ENCODE peak calls at places on chromosomes 5 and 9, in four cellular contexts. P is K562, W is HCT116, T is HepG2. X is an unnamed sample.
A peak's percentile ranks its signal among the peaks of the same experiment; 100 is the strongest.

GRCh38 chr5:59769041-59769360 is 124.5 kb downstream of the PDE4D start:
- DNase-seq in P (no peak), W (no peak), T (no peak), X (no peak)

GRCh38 chr5:160011471-160011870 is 2.5 kb downstream of the TTC1 start:
- DNase-seq in W (no peak), P (no peak), T (no peak), X (no peak)

GRCh38 chr5:136036991-136037705 is 8.4 kb downstream of the TGFBI start:
- DNase-seq in P (no peak), W (no peak), T (no peak), X (no peak)

GRCh38 chr9:105957830-105958229 is 263.5 kb downstream of the TMEM38B start:
- DNase-seq in W (no peak), T (no peak), P (no peak), X (peak; percentile 84)

GRCh38 chr9:93125331-93125894 is 8.6 kb downstream of the NINJ1 start:
- DNase-seq in P (no peak), W (no peak), T (no peak), X (no peak)

GRCh38 chr5:72472666-72473422 is 34.4 kb downstream of the ZNF366 start:
- DNase-seq in T (no peak), P (peak; percentile 22), W (no peak), X (no peak)

GRCh38 chr9:98572054-98572627 is 136.6 kb downstream of the GABBR2 start:
- DNase-seq in W (no peak), T (no peak), P (no peak), X (no peak)

GRCh38 chr5:107376546-107377276 is 294.0 kb downstream of the EFNA5 start:
- DNase-seq in W (no peak), T (no peak), P (no peak), X (no peak)

GRCh38 chr5:102451082-102451481 is 47.7 kb downstream of the SLCO6A1 start:
- DNase-seq in T (no peak), W (no peak), P (no peak), X (no peak)

GRCh38 chr5:137888875-137889759 is at the start of gene PKD2L2:
- DNase-seq in T (no peak), W (no peak), P (peak; percentile 94), X (peak; percentile 43)

GRCh38 chr5:137891849-137892248 is 2.6 kb downstream of the PKD2L2 start:
- DNase-seq in T (peak; percentile 7), W (no peak), P (peak; percentile 22), X (no peak)

GRCh38 chr5:137887831-137888230 is 1.4 kb upstream of the PKD2L2 start:
- DNase-seq in P (no peak), T (no peak), W (no peak), X (no peak)

GRCh38 chr5:137890850-137891249 is 1.6 kb downstream of the PKD2L2 start:
- DNase-seq in P (no peak), T (peak; percentile 58), W (no peak), X (no peak)

DNA sequence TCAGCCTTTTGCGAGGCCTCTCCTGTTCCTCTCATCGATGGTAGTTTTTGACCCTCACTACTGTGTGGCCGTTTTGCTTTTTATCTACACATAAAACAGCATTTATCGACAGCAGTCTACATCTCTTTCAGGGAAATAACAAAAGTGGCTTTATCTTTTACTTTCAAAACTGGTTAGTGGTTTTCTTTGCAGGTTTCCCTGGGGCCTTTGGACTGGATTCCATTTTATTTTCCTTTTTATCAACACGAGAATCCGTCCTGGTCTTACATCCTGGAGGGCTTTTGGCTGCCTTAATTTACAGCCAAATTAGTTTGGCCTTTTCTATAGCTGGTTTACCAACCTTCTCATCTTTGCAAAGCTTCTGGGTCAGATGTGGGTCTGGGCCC is 775 bp upstream of the PKD2L2 start:
- DNase-seq in P (peak; percentile 36), T (no peak), W (no peak), X (no peak)
- H3K9ac ChIP-seq in P (peak overlapping the region; percentile 99), T (no peak overlapping the region), W (no peak overlapping the region), X (peak overlapping the region; percentile 64)

GRCh38 chr9:35042891-35043545 is 29.4 kb downstream of the VCP start:
- DNase-seq in W (no peak), P (no peak), T (no peak), X (no peak)

GRCh38 chr9:35044071-35044470 is 28.4 kb downstream of the VCP start:
- DNase-seq in T (no peak), P (no peak), W (no peak), X (peak; percentile 58)

DNA sequence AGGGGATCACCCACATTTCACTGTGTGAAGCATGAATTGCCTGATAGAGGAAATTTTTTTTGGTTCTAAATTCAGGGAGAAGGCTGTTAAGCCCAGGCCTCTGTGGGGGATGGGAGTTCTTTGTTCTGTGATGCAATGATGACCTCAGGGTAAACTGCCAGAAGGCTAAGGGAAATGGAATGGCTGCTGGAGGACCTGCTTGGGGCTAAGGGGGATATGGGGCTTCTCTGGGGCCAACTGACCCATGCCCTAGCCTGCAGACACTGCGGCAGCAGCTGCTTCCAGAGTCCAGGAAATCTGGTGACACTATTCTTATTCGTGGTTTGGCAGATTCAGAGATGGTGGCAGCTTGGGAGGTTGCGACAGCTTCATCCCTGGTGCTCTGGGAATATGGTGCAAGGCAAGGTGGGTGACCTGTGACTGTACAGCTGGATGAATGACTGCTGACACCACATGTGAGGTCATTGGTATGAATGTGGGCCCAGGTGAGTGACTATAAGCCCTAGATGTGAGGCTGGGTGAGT is 30.3 kb downstream of the VCP start:
- DNase-seq in W (no peak), P (peak; percentile 23), T (no peak), X (no peak)
- TF ChIP-seq ZNF274 in W (no peak), P (no peak), T (no peak), X (no peak)

GRCh38 chr9:109799792-109800191 is 19.8 kb downstream of the PALM2AKAP2 start:
- DNase-seq in W (no peak), P (no peak), T (no peak), X (no peak)
- H3K9ac ChIP-seq in W (no peak overlapping the region), P (no peak overlapping the region), T (no peak overlapping the region), X (no peak overlapping the region)

GRCh38 chr5:141094481-141095262 is at the start of gene PCDHB2:
- DNase-seq in P (peak; percentile 37), W (no peak), T (peak; percentile 79), X (peak; percentile 84)
- TF ChIP-seq ZNF274 in P (no peak), W (no peak), T (peak; percentile 39), X (no peak)

DNA sequence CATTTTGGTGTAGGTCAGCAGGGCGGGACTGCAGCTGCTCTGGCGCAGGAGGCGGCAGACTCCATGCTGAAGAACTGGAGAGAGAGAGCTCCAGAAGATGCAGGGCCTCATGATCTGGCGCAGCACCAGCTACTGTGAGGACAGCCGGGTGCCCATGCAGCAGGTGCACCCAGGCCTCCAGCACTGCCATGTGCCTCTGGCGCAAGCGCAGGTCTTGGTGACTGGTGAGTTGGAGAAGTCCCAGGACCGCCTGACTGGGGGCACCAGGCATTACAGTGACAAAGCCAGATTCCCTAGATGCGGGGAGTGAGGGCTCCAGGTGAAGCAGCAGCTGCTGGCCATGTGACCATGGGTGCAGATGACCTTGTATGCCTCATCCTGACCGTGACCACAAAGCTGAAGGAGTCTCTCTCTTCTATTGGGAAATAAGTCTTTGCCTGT is 24.3 kb upstream of the EXOC3 start:
- DNase-seq in W (no peak), T (no peak), P (no peak), X (no peak)
- H3K9ac ChIP-seq in W (no peak overlapping the region), T (no peak overlapping the region), P (peak overlapping the region; percentile 3), X (no peak overlapping the region)

GRCh38 chr5:93578813-93579560 is 2.0 kb downstream of the NR2F1-AS1 start:
- DNase-seq in W (no peak), P (no peak), T (no peak), X (no peak)
- TF ChIP-seq ZNF274 in W (no peak), P (no peak), T (no peak), X (no peak)

DNA sequence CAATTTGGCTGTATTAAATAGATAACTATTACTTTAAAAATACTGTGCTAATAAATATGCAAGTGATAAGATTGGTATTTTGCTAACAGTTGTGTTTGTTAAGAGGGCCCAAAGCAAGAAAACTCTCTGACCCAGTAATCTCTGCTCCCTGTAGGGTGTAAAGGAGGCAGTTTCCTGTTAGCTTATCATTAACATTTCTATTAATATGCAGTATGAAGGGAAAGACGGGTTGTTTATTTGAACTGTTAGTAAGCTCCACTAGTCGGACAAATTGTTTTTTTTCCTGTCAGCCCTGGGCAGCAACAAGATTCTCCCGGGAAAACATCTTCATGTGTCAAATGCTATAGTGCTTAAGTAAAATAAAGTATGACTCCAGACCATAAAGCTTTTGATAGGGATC is 35.6 kb downstream of the ERP44 start:
- DNase-seq in T (no peak), P (no peak), W (no peak), X (no peak)
- H3K9ac ChIP-seq in T (no peak overlapping the region), P (no peak overlapping the region), W (no peak overlapping the region), X (no peak overlapping the region)

GRCh38 chr5:15683332-15683731 is 183.4 kb downstream of the FBXL7 start:
- DNase-seq in W (no peak), P (peak; percentile 2), T (peak; percentile 2), X (no peak)
- TF ChIP-seq ZNF274 in W (no peak), P (no peak), T (no peak), X (no peak)

X was measured in NT2/D1.